ENCODE peak calls at places on chromosome 5, in four cellular contexts. I, K, A and E are unnamed samples. For H3K27me3, the result is how much of the 10 kb centered on the place peaks cover.

GRCh38 chr5:171989276-171989675 is 17.2 kb downstream of the FBXW11 start:
- DNase-seq in I (no peak), K (no peak), A (no peak), E (peak)

GRCh38 chr5:73519531-73520283 is 21.5 kb downstream of the BTF3 start:
- DNase-seq in I (peak), K (no peak), A (peak), E (peak)

GRCh38 chr5:166068547-166069335 is 2222.7 kb upstream of the WWC1 start:
- DNase-seq in I (no peak), K (no peak), A (no peak), E (no peak)

GRCh38 chr5:16418471-16418922 is 47.1 kb downstream of the ZNF622 start:
- DNase-seq in I (no peak), K (no peak), A (peak), E (no peak)

GRCh38 chr5:148474025-148474511 is 90.3 kb downstream of the FBXO38 start:
- DNase-seq in I (no peak), K (no peak), A (peak), E (no peak)

GRCh38 chr5:88203977-88204735 is 64.5 kb downstream of the TMEM161B start:
- DNase-seq in I (no peak), K (no peak), A (no peak), E (no peak)

GRCh38 chr5:39846144-39846543 is 421.4 kb upstream of the DAB2 start:
- DNase-seq in I (no peak), K (no peak), A (no peak), E (no peak)

GRCh38 chr5:41772071-41772470 is 98.2 kb downstream of the OXCT1 start:
- DNase-seq in I (no peak), K (no peak), A (no peak), E (no peak)

GRCh38 chr5:74501674-74502478 is 138.7 kb downstream of the ENC1 start:
- DNase-seq in I (no peak), K (no peak), A (no peak), E (no peak)

GRCh38 chr5:138748630-138749081 is 4.6 kb upstream of the CTNNA1 start:
- DNase-seq in I (no peak), K (no peak), A (no peak), E (no peak)

GRCh38 chr5:25744908-25745307 is 1100.1 kb upstream of the CDH10 start:
- DNase-seq in I (no peak), K (no peak), A (no peak), E (no peak)

GRCh38 chr5:55533806-55534435 is 843 bp downstream of the PLPP1 start:
- DNase-seq in I (peak), K (no peak), A (no peak), E (peak)

GRCh38 chr5:180471866-180472265 is 22.3 kb upstream of the CNOT6 start:
- DNase-seq in I (no peak), K (no peak), A (no peak), E (no peak)

GRCh38 chr5:5165541-5166002 is 25.4 kb downstream of the ADAMTS16 start:
- DNase-seq in I (no peak), K (no peak), A (no peak), E (peak)

GRCh38 chr5:14326035-14326909 is 183.1 kb downstream of the TRIO start:
- DNase-seq in I (no peak), K (no peak), A (no peak), E (no peak)

GRCh38 chr5:175542232-175542965 is 64.0 kb downstream of the SFXN1 start:
- DNase-seq in I (no peak), K (no peak), A (no peak), E (no peak)

GRCh38 chr5:17340363-17340762 is 122.9 kb downstream of the BASP1 start:
- DNase-seq in I (no peak), K (no peak), A (no peak), E (no peak)

GRCh38 chr5:179411161-179411841 is 66.0 kb upstream of the ADAMTS2 start:
- DNase-seq in I (no peak), K (no peak), A (no peak), E (no peak)

GRCh38 chr5:93532370-93532769 is 48.6 kb downstream of the NR2F1-AS1 start:
- DNase-seq in I (peak), K (no peak), A (peak), E (peak)

GRCh38 chr5:54295658-54296276 is 14.6 kb downstream of the ARL15 start:
- DNase-seq in I (no peak), K (no peak), A (no peak), E (no peak)

GRCh38 chr5:14185336-14186131 is 42.4 kb downstream of the TRIO start:
- DNase-seq in I (no peak), K (no peak), A (peak), E (peak)

GRCh38 chr5:67205981-67206380 is 9.4 kb upstream of the CD180 start:
- DNase-seq in I (no peak), K (no peak), A (no peak), E (no peak)

GRCh38 chr5:169655353-169655752 is 18.3 kb downstream of the DOCK2 start:
- DNase-seq in I (no peak), K (no peak), A (no peak), E (no peak)

GRCh38 chr5:13993926-13994325 is 49.4 kb upstream of the DNAH5 start:
- DNase-seq in I (no peak), K (no peak), A (no peak), E (no peak)

GRCh38 chr5:14775857-14776256 is 95.7 kb downstream of the ANKH start:
- DNase-seq in I (no peak), K (no peak), A (peak), E (peak)

GRCh38 chr5:81825237-81825636 is 74.3 kb upstream of the SSBP2 start:
- DNase-seq in I (no peak), K (peak), A (peak), E (peak)

DNA sequence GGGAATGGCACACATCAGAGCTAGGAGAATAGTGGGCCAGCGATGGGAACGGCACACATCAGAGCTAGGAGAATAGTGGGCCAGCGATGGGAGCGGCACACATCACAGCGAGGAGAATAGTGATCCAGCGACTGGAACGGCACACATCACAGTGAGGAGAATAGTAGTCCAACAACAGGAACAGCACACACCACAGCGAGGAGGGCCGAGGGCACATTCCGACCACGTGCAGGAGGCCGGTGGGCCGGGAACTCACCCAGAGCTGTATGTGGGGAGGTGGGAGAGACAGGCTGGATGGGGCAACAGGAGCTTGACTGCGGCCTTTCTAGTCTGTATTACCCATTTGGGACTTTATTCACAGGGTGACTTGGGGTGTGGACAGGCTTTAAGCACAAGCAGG is 271.1 kb upstream of the IRX4 start:
- DNase-seq in I (no peak), K (no peak), A (no peak), E (no peak)
- H3K27me3 ChIP-seq in I (under half), K (under half), A (under half), E (under half)

GRCh38 chr5:56816546-56817081 is 1.3 kb downstream of the MAP3K1 start:
- DNase-seq in I (peak), K (peak), A (peak), E (peak)

GRCh38 chr5:56813302-56813701 is 2.0 kb upstream of the MAP3K1 start:
- DNase-seq in I (no peak), K (no peak), A (no peak), E (no peak)

GRCh38 chr5:56814361-56814962 is 887 bp upstream of the MAP3K1 start:
- DNase-seq in I (peak), K (peak), A (peak), E (no peak)

GRCh38 chr5:56815657-56816545 is 552 bp downstream of the MAP3K1 start:
- DNase-seq in I (peak), K (peak), A (peak), E (no peak)

GRCh38 chr5:56814963-56815656 is at the start of gene MAP3K1:
- DNase-seq in I (peak), K (peak), A (peak), E (peak)
- TF ChIP-seq CTCF in I (peak), K (no peak), A (peak), E (peak)

GRCh38 chr5:68544656-68545565 is 329.4 kb downstream of the PIK3R1 start:
- DNase-seq in I (peak), K (no peak), A (no peak), E (peak)

GRCh38 chr5:68547049-68547448 is 331.5 kb downstream of the PIK3R1 start:
- DNase-seq in I (no peak), K (no peak), A (no peak), E (no peak)

GRCh38 chr5:68547621-68548020 is 332.1 kb downstream of the PIK3R1 start:
- DNase-seq in I (no peak), K (no peak), A (no peak), E (no peak)

GRCh38 chr5:68544091-68544655 is 328.6 kb downstream of the PIK3R1 start:
- DNase-seq in I (peak), K (no peak), A (no peak), E (peak)

GRCh38 chr5:68545636-68546325 is 330.2 kb downstream of the PIK3R1 start:
- DNase-seq in I (no peak), K (no peak), A (no peak), E (no peak)
- H3K4me3 ChIP-seq in I (no peak), K (no peak), A (no peak), E (no peak)

GRCh38 chr5:944992-945685 is 52.5 kb downstream of the TRIP13 start:
- DNase-seq in I (no peak), K (no peak), A (no peak), E (no peak)
- H3K27me3 ChIP-seq in I (under half), K (under half), A (under half), E (under half)

GRCh38 chr5:78492216-78492615 is 131.8 kb downstream of the SCAMP1 start:
- DNase-seq in I (no peak), K (no peak), A (no peak), E (no peak)
- TF ChIP-seq CTCF in I (no peak), K (no peak), A (no peak), E (no peak)

GRCh38 chr5:147453901-147454814 is 55.7 kb downstream of the DPYSL3 start:
- DNase-seq in I (peak), K (peak), A (peak), E (peak)
- H3K4me3 ChIP-seq in I (peak), K (peak), A (peak), E (peak)

GRCh38 chr5:7781899-7782298 is 69.0 kb downstream of the CFAP90 start:
- DNase-seq in I (no peak), K (no peak), A (no peak), E (no peak)

GRCh38 chr5:7776442-7776841 is 74.5 kb downstream of the CFAP90 start:
- DNase-seq in I (no peak), K (no peak), A (no peak), E (no peak)

GRCh38 chr5:7779019-7779662 is 71.8 kb downstream of the CFAP90 start:
- DNase-seq in I (no peak), K (no peak), A (no peak), E (no peak)

GRCh38 chr5:7779663-7780030 is 71.3 kb downstream of the CFAP90 start:
- DNase-seq in I (no peak), K (no peak), A (no peak), E (no peak)
- H3K27me3 ChIP-seq in I (under half), K (under half), A (under half), E (under half)

GRCh38 chr5:174283176-174283575 is 237.7 kb downstream of the NSG2 start:
- DNase-seq in I (no peak), K (no peak), A (no peak), E (no peak)
- TF ChIP-seq CTCF in I (no peak), K (no peak), A (no peak), E (no peak)

DNA sequence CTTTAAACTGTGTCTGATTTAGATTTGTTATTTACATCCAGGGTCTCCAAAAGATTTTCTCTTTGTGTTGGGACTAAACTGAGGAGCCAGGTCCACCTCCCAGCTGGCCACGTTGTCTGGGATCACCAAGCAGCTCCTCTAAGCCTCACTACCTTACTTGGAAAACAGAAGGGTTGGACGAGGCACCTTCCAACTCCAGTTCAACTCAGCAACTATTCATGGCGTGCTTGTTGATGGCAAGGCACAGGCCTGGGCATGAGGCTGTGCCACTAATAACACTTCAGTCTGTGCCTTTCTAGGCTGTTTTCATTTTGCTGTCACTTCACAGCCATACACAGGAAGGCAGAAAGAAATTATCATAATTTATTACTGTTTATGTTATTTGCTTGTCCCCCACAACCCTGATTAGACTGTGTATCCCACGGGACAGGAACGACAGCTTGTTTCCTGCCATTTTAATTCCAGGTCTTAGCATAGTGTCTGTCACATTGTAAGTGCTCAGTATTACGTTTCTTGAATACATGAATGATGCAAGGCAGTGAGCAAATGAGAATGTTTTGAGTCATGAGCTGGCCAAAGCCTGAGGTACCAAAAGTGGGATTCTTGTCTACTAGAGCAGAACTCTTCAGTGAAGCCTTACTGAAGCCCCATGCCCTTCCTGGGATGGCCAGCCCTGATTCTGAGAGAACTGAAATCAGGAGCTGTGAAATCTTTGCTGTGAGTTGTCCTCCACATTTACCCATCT is 125.9 kb downstream of the GALNT10 start:
- DNase-seq in I (no peak), K (no peak), A (no peak), E (peak)
- H3K4me3 ChIP-seq in I (no peak), K (no peak), A (no peak), E (no peak)

GRCh38 chr5:76403963-76404693 is 1.0 kb downstream of the IQGAP2 start:
- DNase-seq in I (peak), K (peak), A (peak), E (no peak)
- H3K27me3 ChIP-seq in I (under half), K (under half), A (under half), E (under half)